ENCODE peak calls at places on chromosomes 3 and 15, in nine cellular contexts. K, Q, C, I, U, Z, L, S and A are unnamed samples.

GRCh38 chr15:36029606-36030005 is 483.6 kb upstream of the DPH6 start:
- DNase-seq in K (no peak), Q (peak), C (peak), I (no peak), U (no peak), Z (no peak), L (no peak), S (no peak), A (no peak)

GRCh38 chr15:57527382-57528091 is 64.2 kb upstream of the MYZAP start:
- DNase-seq in K (peak), Q (peak), C (peak), I (peak), U (peak), Z (peak), L (peak), S (peak), A (peak)

GRCh38 chr3:138331143-138331894 is 1.7 kb upstream of the NME9 start:
- DNase-seq in K (no peak), Q (peak), C (no peak), I (no peak), U (no peak), Z (no peak), L (no peak), S (no peak), A (no peak)

GRCh38 chr3:66507631-66508260 is 6.9 kb upstream of the LRIG1 start:
- DNase-seq in K (no peak), Q (no peak), C (no peak), I (no peak), U (no peak), Z (no peak), L (no peak), S (no peak), A (no peak)

GRCh38 chr3:36244728-36245127 is 135.6 kb upstream of the STAC start:
- DNase-seq in K (no peak), Q (peak), C (peak), I (no peak), U (peak), Z (peak), L (no peak), S (no peak), A (no peak)

GRCh38 chr3:172673210-172673679 is 37.6 kb downstream of the NCEH1 start:
- DNase-seq in K (peak), Q (peak), C (peak), I (peak), U (peak), Z (peak), L (no peak), S (peak), A (peak)

GRCh38 chr15:88803241-88803919 is at the start of gene ACAN:
- DNase-seq in K (no peak), Q (no peak), C (no peak), I (no peak), U (no peak), Z (no peak), L (no peak), S (no peak), A (no peak)

GRCh38 chr3:194105292-194105691 is 30.7 kb upstream of the HES1 start:
- DNase-seq in K (no peak), Q (no peak), C (no peak), I (no peak), U (no peak), Z (no peak), L (no peak), S (no peak), A (no peak)

GRCh38 chr3:115325539-115325938 is 178.5 kb upstream of the ZBTB20 start:
- DNase-seq in K (peak), Q (peak), C (peak), I (no peak), U (peak), Z (peak), L (no peak), S (peak), A (no peak)

GRCh38 chr15:46166750-46167149 is 531.9 kb downstream of the SQOR start:
- DNase-seq in K (no peak), Q (no peak), C (no peak), I (no peak), U (no peak), Z (no peak), L (no peak), S (no peak), A (no peak)

DNA sequence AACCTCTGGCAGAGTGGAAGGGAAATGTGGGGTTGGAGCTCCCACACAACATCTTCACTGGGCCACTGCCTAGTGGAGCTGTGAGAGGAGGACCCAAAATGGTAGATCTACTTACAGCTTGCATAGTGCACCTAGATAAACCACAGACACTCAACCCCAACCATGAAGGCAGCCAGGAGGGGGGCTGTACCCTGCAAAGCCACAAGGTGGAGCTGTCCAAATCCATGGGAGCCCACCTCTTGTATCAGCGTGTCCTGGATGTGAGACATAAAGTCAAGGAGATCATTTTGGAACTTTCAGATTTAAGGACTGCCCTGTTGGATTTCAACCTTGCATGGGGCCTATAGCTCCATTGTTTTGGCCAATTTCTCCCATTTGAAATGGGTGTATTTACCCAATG is 20.9 kb downstream of the TP63 start:
- DNase-seq in K (peak), Q (no peak), C (no peak), I (no peak), U (peak), Z (peak), L (no peak), S (peak), A (no peak)
- TF ChIP-seq CTCF in K (peak), Q (peak), C (peak), I (peak), U (no peak), Z (peak), L (peak), S (peak), A (no peak)

DNA sequence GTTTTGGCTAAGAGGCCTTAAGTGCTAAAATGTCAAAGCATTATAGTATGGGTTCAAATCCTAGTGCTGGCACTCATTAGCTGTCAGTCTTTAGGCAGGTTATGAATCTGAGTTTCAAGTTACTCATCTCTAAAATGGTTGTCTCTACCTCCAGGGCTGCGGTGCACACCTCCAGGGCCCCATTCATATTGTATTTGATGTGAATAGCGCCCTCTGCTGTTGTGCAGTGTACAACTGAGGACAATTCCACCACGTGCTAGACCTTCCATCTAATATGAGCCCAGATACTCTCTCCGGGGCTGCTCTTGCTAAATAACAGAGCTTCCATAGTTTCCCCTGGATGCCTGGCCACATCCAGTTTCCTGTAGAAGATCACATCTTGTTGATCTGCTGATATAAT is 54.3 kb downstream of the OXNAD1 start:
- DNase-seq in K (no peak), Q (no peak), C (no peak), I (peak), U (no peak), Z (no peak), L (no peak), S (peak), A (peak)
- TF ChIP-seq CTCF in K (peak), Q (peak), C (peak), I (peak), U (peak), Z (peak), L (no peak), S (peak), A (peak)

DNA sequence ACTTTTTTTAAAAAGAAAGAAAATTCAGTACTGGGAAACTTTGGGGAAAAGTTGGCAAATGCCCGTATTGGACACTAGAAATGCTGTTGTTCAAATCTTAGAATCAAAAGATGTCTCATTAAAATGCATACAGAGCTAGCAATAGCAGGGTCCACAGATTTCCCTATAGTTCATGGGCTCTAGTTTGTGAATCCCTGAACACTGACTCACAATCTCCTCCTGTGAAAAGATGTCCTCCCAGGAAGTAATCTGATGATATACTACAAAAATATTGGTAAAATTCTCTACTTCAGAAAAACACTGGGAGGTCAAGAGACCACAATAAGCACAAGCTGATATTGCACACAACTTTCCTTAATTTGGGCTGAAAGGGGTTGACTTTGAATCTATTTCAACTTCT is 568.4 kb upstream of the ZNF385D start:
- DNase-seq in K (no peak), Q (no peak), C (peak), I (no peak), U (no peak), Z (no peak), L (no peak), S (no peak), A (no peak)
- TF ChIP-seq CTCF in K (no peak), Q (no peak), C (no peak), I (no peak), U (no peak), Z (no peak), L (no peak), S (no peak), A (no peak)

GRCh38 chr3:162390891-162391290 is 894.3 kb downstream of the OTOL1 start:
- DNase-seq in K (no peak), Q (peak), C (peak), I (no peak), U (peak), Z (peak), L (no peak), S (no peak), A (no peak)
- TF ChIP-seq CTCF in K (no peak), Q (no peak), C (no peak), I (no peak), U (no peak), Z (no peak), L (no peak), S (no peak), A (no peak)

GRCh38 chr3:134312072-134312872 is 61.6 kb upstream of the RYK start:
- DNase-seq in K (no peak), Q (peak), C (peak), I (peak), U (peak), Z (peak), L (no peak), S (peak), A (peak)
- TF ChIP-seq CTCF in K (peak), Q (no peak), C (peak), I (no peak), U (peak), Z (peak), L (no peak), S (peak), A (peak)

GRCh38 chr3:61527011-61527410 is 34.4 kb upstream of the PTPRG start:
- DNase-seq in K (no peak), Q (no peak), C (no peak), I (no peak), U (no peak), Z (no peak), L (no peak), S (no peak), A (no peak)

GRCh38 chr3:61526307-61526706 is 35.1 kb upstream of the PTPRG start:
- DNase-seq in K (no peak), Q (no peak), C (no peak), I (no peak), U (no peak), Z (no peak), L (no peak), S (no peak), A (no peak)

GRCh38 chr3:61531528-61531927 is 29.8 kb upstream of the PTPRG start:
- DNase-seq in K (no peak), Q (no peak), C (no peak), I (no peak), U (no peak), Z (no peak), L (no peak), S (no peak), A (no peak)

GRCh38 chr3:61532739-61533500 is 28.5 kb upstream of the PTPRG start:
- DNase-seq in K (no peak), Q (no peak), C (no peak), I (no peak), U (no peak), Z (no peak), L (no peak), S (no peak), A (no peak)

GRCh38 chr3:61530355-61530754 is 31.0 kb upstream of the PTPRG start:
- DNase-seq in K (peak), Q (peak), C (peak), I (no peak), U (peak), Z (peak), L (no peak), S (peak), A (no peak)
- TF ChIP-seq CTCF in K (peak), Q (peak), C (peak), I (peak), U (peak), Z (peak), L (peak), S (peak), A (peak)

GRCh38 chr3:45690331-45691035 is 1.3 kb downstream of the SACM1L start:
- DNase-seq in K (peak), Q (no peak), C (no peak), I (no peak), U (peak), Z (no peak), L (peak), S (peak), A (no peak)
- TF ChIP-seq CTCF in K (no peak), Q (peak), C (peak), I (no peak), U (no peak), Z (no peak), L (no peak), S (peak), A (no peak)